ENCODE peak calls at places on chromosomes 7 and 10, in five cellular contexts. G, N, C, Z and J are unnamed samples.

GRCh38 chr10:14185501-14186045 is 145.2 kb downstream of the FRMD4A start:
- DNase-seq in C (no peak), N (peak), Z (peak), G (no peak), J (no peak)

GRCh38 chr7:140722254-140722653 is 25.7 kb downstream of the NDUFB2 start:
- DNase-seq in G (no peak), Z (no peak), N (no peak), C (no peak), J (no peak)

GRCh38 chr7:44911911-44912310 is 26.6 kb upstream of the PURB start:
- DNase-seq in C (no peak), Z (no peak), N (no peak), G (no peak), J (no peak)

GRCh38 chr10:71726673-71727428 is 7.3 kb upstream of the C10orf105 start:
- DNase-seq in C (no peak), N (no peak), Z (no peak), G (no peak), J (no peak)

GRCh38 chr10:126060232-126060935 is 164.0 kb downstream of the FANK1 start:
- DNase-seq in G (no peak), C (no peak), Z (no peak), N (peak), J (peak)

GRCh38 chr7:105087981-105088380 is 74.0 kb downstream of the KMT2E start:
- DNase-seq in Z (no peak), G (no peak), C (no peak), N (no peak), J (no peak)

GRCh38 chr10:72694476-72695369 is 2.8 kb downstream of the MCU start:
- DNase-seq in C (no peak), G (no peak), N (peak), Z (no peak), J (peak)

GRCh38 chr7:7257899-7258692 is 75.8 kb downstream of the C1GALT1 start:
- DNase-seq in Z (no peak), G (no peak), C (no peak), N (peak), J (no peak)

GRCh38 chr10:66505003-66505707 is 420.7 kb upstream of the LRRTM3 start:
- DNase-seq in C (no peak), N (no peak), Z (no peak), G (no peak), J (no peak)

GRCh38 chr7:34299066-34299465 is 359.0 kb upstream of the NPSR1 start:
- DNase-seq in C (no peak), N (no peak), Z (no peak), G (no peak), J (no peak)

GRCh38 chr7:144087230-144087629 is 1.2 kb downstream of the OR2A12 start:
- DNase-seq in N (no peak), G (no peak), Z (no peak), C (no peak), J (no peak)

GRCh38 chr7:148270576-148270975 is 320.0 kb upstream of the C7orf33 start:
- DNase-seq in N (no peak), Z (no peak), C (no peak), G (no peak), J (no peak)

GRCh38 chr7:21945374-21946227 is at the start of gene CDCA7L:
- DNase-seq in G (peak), N (peak), C (peak), Z (peak), J (peak)

GRCh38 chr10:9299966-9300365 is 1245.5 kb downstream of the GATA3 start:
- DNase-seq in N (peak), Z (no peak), G (no peak), C (no peak), J (no peak)

GRCh38 chr10:110446954-110447608 is 50.6 kb upstream of the DUSP5 start:
- DNase-seq in N (peak), C (no peak), G (peak), Z (no peak), J (peak)

GRCh38 chr10:24503627-24504320 is 219.9 kb downstream of the ARHGAP21 start:
- DNase-seq in C (peak), G (no peak), Z (peak), N (peak), J (peak)

GRCh38 chr10:131871673-131872005 is 29.2 kb upstream of the PPP2R2D start:
- DNase-seq in Z (no peak), G (no peak), C (no peak), N (no peak), J (no peak)

GRCh38 chr10:33217854-33218253 is 116.6 kb downstream of the NRP1 start:
- DNase-seq in G (no peak), N (no peak), Z (no peak), C (no peak), J (peak)

GRCh38 chr7:150514748-150515222 is at the start of gene GIMAP7:
- DNase-seq in N (no peak), G (no peak), Z (no peak), C (peak), J (no peak)

GRCh38 chr10:43336641-43337318 is 34.7 kb upstream of the FXYD4 start:
- DNase-seq in C (no peak), G (no peak), Z (no peak), N (no peak), J (no peak)

GRCh38 chr10:132246296-132246695 is 59.5 kb downstream of the DPYSL4 start:
- DNase-seq in C (no peak), Z (no peak), N (no peak), G (no peak), J (no peak)

GRCh38 chr10:119595715-119596515 is 849 bp downstream of the TIAL1 start:
- DNase-seq in C (peak), G (peak), Z (peak), N (peak), J (no peak)

GRCh38 chr10:79404690-79405131 is 40.7 kb downstream of the ZCCHC24 start:
- DNase-seq in G (peak), Z (no peak), C (no peak), N (no peak), J (no peak)